ENCODE peak calls at places on chromosomes 3 and 15, in four cellular contexts. One of them, this sample, is unnamed.

GRCh38 chr15:33985751-33986150 is 17.5 kb downstream of the CHRM5 start:
- DNase-seq in HCT116: no peak
- DNase-seq in HepG2: no peak
- DNase-seq in K562: no peak
- DNase-seq in this sample: no peak

GRCh38 chr15:75347222-75348033 is 589 bp downstream of the NEIL1 start:
- DNase-seq in K562: peak
- DNase-seq in HCT116: peak
- DNase-seq in HepG2: no peak
- DNase-seq in this sample: no peak

GRCh38 chr3:113559011-113559410 is 26.7 kb downstream of the SIDT1 start:
- DNase-seq in HepG2: no peak
- DNase-seq in HCT116: no peak
- DNase-seq in K562: no peak
- DNase-seq in this sample: no peak

GRCh38 chr3:113264249-113264648 is 52.9 kb downstream of the BOC start:
- DNase-seq in HepG2: no peak
- DNase-seq in HCT116: no peak
- DNase-seq in K562: no peak
- DNase-seq in this sample: no peak

GRCh38 chr3:71905426-71905825 is 120.5 kb upstream of the PROK2 start:
- DNase-seq in HepG2: no peak
- DNase-seq in HCT116: no peak
- DNase-seq in K562: no peak
- DNase-seq in this sample: no peak

GRCh38 chr3:105362021-105362665 is 4.6 kb upstream of the ALCAM start:
- DNase-seq in HepG2: no peak
- DNase-seq in HCT116: no peak
- DNase-seq in K562: no peak
- DNase-seq in this sample: no peak

GRCh38 chr15:48507416-48508065 is 138.0 kb downstream of the FBN1 start:
- DNase-seq in K562: peak
- DNase-seq in HepG2: peak
- DNase-seq in HCT116: peak
- DNase-seq in this sample: peak

GRCh38 chr3:45949432-45949831 is 6.2 kb downstream of the CXCR6 start:
- DNase-seq in K562: no peak
- DNase-seq in HCT116: no peak
- DNase-seq in HepG2: no peak
- DNase-seq in this sample: no peak

GRCh38 chr3:194475978-194476377 is 10.8 kb downstream of the ATP13A3 start:
- DNase-seq in K562: no peak
- DNase-seq in HCT116: no peak
- DNase-seq in HepG2: no peak
- DNase-seq in this sample: no peak

GRCh38 chr15:92098869-92099268 is 245.4 kb downstream of the SLCO3A1 start:
- DNase-seq in HCT116: no peak
- DNase-seq in HepG2: no peak
- DNase-seq in K562: no peak
- DNase-seq in this sample: no peak

GRCh38 chr15:85374831-85375230 is 5.6 kb upstream of the AKAP13 start:
- DNase-seq in HCT116: no peak
- DNase-seq in HepG2: no peak
- DNase-seq in K562: no peak
- DNase-seq in this sample: no peak

GRCh38 chr3:12483872-12484197 is 445 bp upstream of the TSEN2 start:
- DNase-seq in HepG2: no peak
- DNase-seq in HCT116: no peak
- DNase-seq in K562: no peak
- DNase-seq in this sample: no peak

GRCh38 chr3:160006282-160007163 is 17.9 kb downstream of the IL12A start:
- DNase-seq in HepG2: peak
- DNase-seq in HCT116: peak
- DNase-seq in K562: no peak
- DNase-seq in this sample: peak

GRCh38 chr3:197734667-197735318 is 1.9 kb downstream of the RUBCN start:
- DNase-seq in HepG2: no peak
- DNase-seq in HCT116: no peak
- DNase-seq in K562: no peak
- DNase-seq in this sample: no peak

GRCh38 chr15:29935296-29936020 is 113.2 kb upstream of the TJP1 start:
- DNase-seq in HCT116: no peak
- DNase-seq in HepG2: no peak
- DNase-seq in K562: no peak
- DNase-seq in this sample: no peak

GRCh38 chr15:48925714-48926223 is 38.0 kb downstream of the SHC4 start:
- DNase-seq in HCT116: peak
- DNase-seq in K562: peak
- DNase-seq in HepG2: peak
- DNase-seq in this sample: peak

GRCh38 chr3:119529883-119530282 is 29.5 kb downstream of the CD80 start:
- DNase-seq in K562: no peak
- DNase-seq in HepG2: no peak
- DNase-seq in HCT116: no peak
- DNase-seq in this sample: no peak

GRCh38 chr15:43207024-43207423 is 13.8 kb downstream of the EPB42 start:
- DNase-seq in K562: no peak
- DNase-seq in HCT116: no peak
- DNase-seq in HepG2: no peak
- DNase-seq in this sample: no peak

GRCh38 chr3:40780341-40780800 is 255.6 kb downstream of the ZNF621 start:
- DNase-seq in K562: no peak
- DNase-seq in HCT116: no peak
- DNase-seq in HepG2: peak
- DNase-seq in this sample: no peak

GRCh38 chr15:39979606-39980005 is 45.7 kb downstream of the EIF2AK4 start:
- DNase-seq in HCT116: no peak
- DNase-seq in K562: no peak
- DNase-seq in HepG2: no peak
- DNase-seq in this sample: no peak

GRCh38 chr3:50674349-50675178 is at the start of gene DOCK3:
- DNase-seq in HepG2: no peak
- DNase-seq in HCT116: no peak
- DNase-seq in K562: peak
- DNase-seq in this sample: no peak

GRCh38 chr3:113747719-113748046 is 848 bp downstream of the ATP6V1A start:
- DNase-seq in K562: no peak
- DNase-seq in HepG2: peak
- DNase-seq in HCT116: no peak
- DNase-seq in this sample: no peak

GRCh38 chr15:35736150-35736549 is 190.2 kb upstream of the DPH6 start:
- DNase-seq in K562: no peak
- DNase-seq in HepG2: peak
- DNase-seq in HCT116: no peak
- DNase-seq in this sample: no peak

GRCh38 chr3:24545917-24546316 is 51.3 kb upstream of the THRB start:
- DNase-seq in K562: no peak
- DNase-seq in HepG2: peak
- DNase-seq in HCT116: no peak
- DNase-seq in this sample: no peak

GRCh38 chr3:129268396-129268795 is 10.3 kb upstream of the HMCES start:
- DNase-seq in HCT116: no peak
- DNase-seq in K562: no peak
- DNase-seq in HepG2: no peak
- DNase-seq in this sample: no peak

GRCh38 chr3:188431040-188431439 is 277.1 kb downstream of the LPP start:
- DNase-seq in K562: no peak
- DNase-seq in HCT116: no peak
- DNase-seq in HepG2: no peak
- DNase-seq in this sample: no peak

GRCh38 chr3:97994328-97994945 is 22.2 kb upstream of the RIOX2 start:
- DNase-seq in HCT116: no peak
- DNase-seq in K562: no peak
- DNase-seq in HepG2: peak
- DNase-seq in this sample: no peak

GRCh38 chr3:161354554-161354953 is 16.8 kb downstream of the SPTSSB start:
- DNase-seq in K562: no peak
- DNase-seq in HepG2: no peak
- DNase-seq in HCT116: no peak
- DNase-seq in this sample: no peak

GRCh38 chr3:46646700-46647099 is 34.4 kb downstream of the FAM240A start:
- DNase-seq in K562: no peak
- DNase-seq in HepG2: no peak
- DNase-seq in HCT116: no peak
- DNase-seq in this sample: no peak

GRCh38 chr3:120089089-120089488 is 5.2 kb downstream of the GSK3B start:
- DNase-seq in HepG2: no peak
- DNase-seq in K562: no peak
- DNase-seq in HCT116: no peak
- DNase-seq in this sample: no peak

GRCh38 chr15:100661161-100661560 is 58.8 kb downstream of the ASB7 start:
- DNase-seq in HCT116: no peak
- DNase-seq in K562: no peak
- DNase-seq in HepG2: no peak
- DNase-seq in this sample: no peak

GRCh38 chr15:79035814-79036213 is 54.8 kb downstream of the RASGRF1 start:
- DNase-seq in K562: no peak
- DNase-seq in HCT116: no peak
- DNase-seq in HepG2: no peak
- DNase-seq in this sample: no peak

GRCh38 chr3:6326760-6327159 is 534.2 kb upstream of the GRM7 start:
- DNase-seq in HCT116: no peak
- DNase-seq in HepG2: no peak
- DNase-seq in K562: no peak
- DNase-seq in this sample: no peak

GRCh38 chr15:56040081-56041035 is 46.9 kb upstream of the NEDD4 start:
- DNase-seq in HCT116: peak
- DNase-seq in K562: no peak
- DNase-seq in HepG2: peak
- DNase-seq in this sample: peak

GRCh38 chr15:90114451-90114901 is 12.2 kb upstream of the IDH2 start:
- DNase-seq in HCT116: no peak
- DNase-seq in K562: no peak
- DNase-seq in HepG2: no peak
- DNase-seq in this sample: no peak

GRCh38 chr3:187166750-187167149 is 27.5 kb upstream of the RPL39L start:
- DNase-seq in HCT116: no peak
- DNase-seq in HepG2: no peak
- DNase-seq in K562: no peak
- DNase-seq in this sample: no peak

GRCh38 chr3:166444336-166444735 is 607.1 kb upstream of the BCHE start:
- DNase-seq in HepG2: no peak
- DNase-seq in HCT116: no peak
- DNase-seq in K562: no peak
- DNase-seq in this sample: no peak

GRCh38 chr3:174440350-174440716 is 418.8 kb upstream of the NAALADL2 start:
- DNase-seq in HCT116: no peak
- DNase-seq in HepG2: no peak
- DNase-seq in K562: no peak
- DNase-seq in this sample: no peak

GRCh38 chr3:134373278-134373941 is 837 bp downstream of the AMOTL2 start:
- DNase-seq in HepG2: peak
- DNase-seq in HCT116: no peak
- DNase-seq in K562: no peak
- DNase-seq in this sample: no peak

GRCh38 chr15:36769110-36769509 is 189.7 kb downstream of the CDIN1 start:
- DNase-seq in HCT116: no peak
- DNase-seq in K562: no peak
- DNase-seq in HepG2: no peak
- DNase-seq in this sample: no peak

GRCh38 chr15:41927516-41927915 is 33.7 kb upstream of the SPTBN5 start:
- DNase-seq in HepG2: no peak
- DNase-seq in K562: no peak
- DNase-seq in HCT116: no peak
- DNase-seq in this sample: no peak
- H3K27ac ChIP-seq in HepG2: no peak
- H3K27ac ChIP-seq in K562: no peak
- H3K27ac ChIP-seq in HCT116: no peak
- H3K27ac ChIP-seq in this sample: peak

GRCh38 chr15:81163961-81164800 is 30.1 kb downstream of the CFAP161 start:
- DNase-seq in K562: peak
- DNase-seq in HCT116: no peak
- DNase-seq in HepG2: no peak
- DNase-seq in this sample: no peak
- TF ChIP-seq CTCF in K562: peak
- TF ChIP-seq CTCF in HCT116: no peak
- TF ChIP-seq CTCF in HepG2: peak
- TF ChIP-seq CTCF in this sample: peak

GRCh38 chr15:65062061-65062460 is 5.7 kb downstream of the RASL12 start:
- DNase-seq in HCT116: no peak
- DNase-seq in HepG2: no peak
- DNase-seq in K562: no peak
- DNase-seq in this sample: no peak
- TF ChIP-seq TCF7L2 in HCT116: no peak
- TF ChIP-seq TCF7L2 in HepG2: no peak
- TF ChIP-seq TCF7L2 in K562: no peak
- TF ChIP-seq TCF7L2 in this sample: no peak

GRCh38 chr3:38029400-38030125 is at the start of gene PLCD1:
- DNase-seq in K562: peak
- DNase-seq in HCT116: no peak
- DNase-seq in HepG2: peak
- DNase-seq in this sample: no peak
- H3K27ac ChIP-seq in K562: no peak
- H3K27ac ChIP-seq in HCT116: peak
- H3K27ac ChIP-seq in HepG2: no peak
- H3K27ac ChIP-seq in this sample: no peak

DNA sequence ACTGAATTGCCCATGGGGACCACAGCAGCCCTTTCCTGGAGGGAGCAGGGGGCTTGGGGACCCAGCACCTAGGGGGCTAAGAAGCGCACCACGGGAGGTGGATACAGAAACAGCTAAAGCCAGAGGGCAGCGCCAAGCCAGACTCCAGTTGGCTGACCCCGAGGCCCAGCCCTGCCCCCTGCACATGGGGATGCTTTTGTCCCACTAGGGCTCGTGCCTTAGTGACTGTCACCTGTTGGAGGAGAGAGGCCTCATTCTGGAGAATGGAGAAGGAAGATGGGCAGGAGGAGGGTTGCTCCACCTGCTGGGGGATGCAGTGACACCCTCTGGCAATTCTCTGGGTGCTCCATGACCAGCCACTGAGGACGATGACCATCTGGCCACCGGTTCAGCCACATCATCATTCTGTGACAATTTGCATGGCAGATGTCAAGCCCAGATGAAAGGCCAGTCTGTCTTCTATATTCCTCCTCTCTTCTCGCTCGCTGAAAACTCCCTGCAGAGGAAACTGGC is 167.8 kb upstream of the TLE3 start:
- DNase-seq in K562: no peak
- DNase-seq in HCT116: no peak
- DNase-seq in HepG2: no peak
- DNase-seq in this sample: no peak
- TF ChIP-seq CTCF in K562: peak
- TF ChIP-seq CTCF in HCT116: peak
- TF ChIP-seq CTCF in HepG2: peak
- TF ChIP-seq CTCF in this sample: no peak

GRCh38 chr3:124986153-124987143 is 51.9 kb upstream of the MUC13 start:
- DNase-seq in HepG2: no peak
- DNase-seq in HCT116: peak
- DNase-seq in K562: peak
- DNase-seq in this sample: no peak
- TF ChIP-seq TCF7L2 in HepG2: no peak
- TF ChIP-seq TCF7L2 in HCT116: no peak
- TF ChIP-seq TCF7L2 in K562: no peak
- TF ChIP-seq TCF7L2 in this sample: no peak